ENCODE peak calls at places on chromosomes 11 and 22, in seven cellular contexts. M, L, R, D, H, K and T are unnamed samples.

GRCh38 chr11:69744435-69744834 is 30.7 kb downstream of the FGF4 start:
- DNase-seq in K (no peak), M (no peak), H (no peak), R (no peak), D (no peak), L (peak), T (no peak)

GRCh38 chr11:71188073-71188472 is 64.3 kb downstream of the SHANK2 start:
- DNase-seq in R (no peak), D (no peak), L (peak), M (no peak), H (no peak), K (no peak), T (no peak)

GRCh38 chr11:30585892-30586250 is 282 bp downstream of the MPPED2 start:
- DNase-seq in R (peak), M (no peak), L (no peak), D (no peak), K (no peak), H (no peak), T (peak)

GRCh38 chr11:130403301-130403804 is 25.1 kb downstream of the ADAMTS8 start:
- DNase-seq in L (no peak), H (no peak), K (no peak), R (no peak), M (no peak), D (no peak), T (peak)

GRCh38 chr22:31160328-31160978 is 471 bp downstream of the RNF185 start:
- DNase-seq in R (no peak), L (no peak), H (no peak), D (no peak), M (no peak), K (peak), T (no peak)

GRCh38 chr11:45110562-45110961 is 35.9 kb upstream of the PRDM11 start:
- DNase-seq in D (peak), K (no peak), R (no peak), H (no peak), M (peak), L (no peak), T (no peak)

GRCh38 chr11:59756845-59757244 is 1.7 kb downstream of the STX3 start:
- DNase-seq in D (peak), K (no peak), M (no peak), L (peak), H (no peak), R (no peak), T (no peak)

GRCh38 chr11:78961938-78962701 is 387.5 kb upstream of the NARS2 start:
- DNase-seq in K (no peak), D (peak), L (no peak), H (no peak), R (no peak), M (no peak), T (no peak)

GRCh38 chr22:40855104-40855959 is 1.1 kb downstream of the ST13 start:
- DNase-seq in R (no peak), H (no peak), M (no peak), L (no peak), K (peak), D (peak), T (no peak)

GRCh38 chr11:86551286-86551685 is 121.1 kb downstream of the ME3 start:
- DNase-seq in H (no peak), D (no peak), M (no peak), K (no peak), L (no peak), R (no peak), T (no peak)

GRCh38 chr22:36753120-36753802 is 22.7 kb downstream of the IFT27 start:
- DNase-seq in K (no peak), L (peak), H (no peak), R (no peak), D (no peak), M (no peak), T (no peak)

GRCh38 chr11:17526931-17527660 is 17.1 kb downstream of the USH1C start:
- DNase-seq in H (no peak), D (no peak), R (no peak), K (no peak), M (no peak), L (no peak), T (peak)

GRCh38 chr11:16359369-16359768 is 3.0 kb upstream of the SOX6 start:
- DNase-seq in M (no peak), R (no peak), H (no peak), L (no peak), D (no peak), K (no peak), T (no peak)

GRCh38 chr11:10619281-10619680 is 50.8 kb upstream of the LYVE1 start:
- DNase-seq in D (no peak), H (no peak), L (no peak), R (no peak), M (no peak), K (no peak), T (no peak)

GRCh38 chr11:723120-723883 is 17.3 kb downstream of the EPS8L2 start:
- DNase-seq in L (no peak), M (peak), H (no peak), K (peak), R (no peak), D (peak), T (no peak)

GRCh38 chr22:19849800-19850481 is 4.7 kb downstream of the GNB1L start:
- DNase-seq in D (no peak), K (no peak), M (no peak), L (peak), H (no peak), R (no peak), T (no peak)

GRCh38 chr22:35417606-35418005 is 17.7 kb downstream of the MCM5 start:
- DNase-seq in R (no peak), M (no peak), D (no peak), K (no peak), H (no peak), L (no peak), T (no peak)

GRCh38 chr11:86790867-86791849 is 9.2 kb upstream of the PRSS23 start:
- DNase-seq in D (no peak), M (no peak), R (no peak), L (peak), K (no peak), H (no peak), T (no peak)